ENCODE peak calls at places on chromosomes 13 and 19, in eight cellular contexts. One of them, this sample, is unnamed.

GRCh38 chr19:1266116-1266817 is 2.9 kb upstream of the CIRBP start:
- DNase-seq in AG04450: no peak
- DNase-seq in fibroblast of the aortic adventitia: peak
- DNase-seq in osteoblast: peak
- DNase-seq in endothelial cell of umbilical vein: peak
- DNase-seq in HFF-Myc: peak
- DNase-seq in CD8-positive, alpha-beta memory T cell: peak
- DNase-seq in heart right ventricle: peak
- DNase-seq in this sample: no peak

GRCh38 chr13:83065136-83065535 is 817.1 kb downstream of the SLITRK1 start:
- DNase-seq in fibroblast of the aortic adventitia: peak
- DNase-seq in HFF-Myc: no peak
- DNase-seq in endothelial cell of umbilical vein: no peak
- DNase-seq in AG04450: no peak
- DNase-seq in osteoblast: peak
- DNase-seq in CD8-positive, alpha-beta memory T cell: no peak
- DNase-seq in heart right ventricle: no peak
- DNase-seq in this sample: no peak

GRCh38 chr13:111595791-111596190 is 275.3 kb downstream of the TEX29 start:
- DNase-seq in HFF-Myc: no peak
- DNase-seq in endothelial cell of umbilical vein: no peak
- DNase-seq in fibroblast of the aortic adventitia: no peak
- DNase-seq in CD8-positive, alpha-beta memory T cell: no peak
- DNase-seq in heart right ventricle: no peak
- DNase-seq in AG04450: no peak
- DNase-seq in osteoblast: no peak
- DNase-seq in this sample: no peak

GRCh38 chr13:102033719-102034446 is 368.0 kb downstream of the FGF14 start:
- DNase-seq in HFF-Myc: no peak
- DNase-seq in endothelial cell of umbilical vein: no peak
- DNase-seq in fibroblast of the aortic adventitia: no peak
- DNase-seq in osteoblast: no peak
- DNase-seq in heart right ventricle: no peak
- DNase-seq in CD8-positive, alpha-beta memory T cell: no peak
- DNase-seq in AG04450: no peak
- DNase-seq in this sample: no peak

GRCh38 chr13:46295531-46296464 is 84.1 kb downstream of the LRRC63 start:
- DNase-seq in HFF-Myc: peak
- DNase-seq in osteoblast: peak
- DNase-seq in endothelial cell of umbilical vein: peak
- DNase-seq in heart right ventricle: no peak
- DNase-seq in AG04450: peak
- DNase-seq in CD8-positive, alpha-beta memory T cell: peak
- DNase-seq in fibroblast of the aortic adventitia: peak
- DNase-seq in this sample: no peak

GRCh38 chr13:98509271-98510155 is 67.4 kb downstream of the STK24 start:
- DNase-seq in HFF-Myc: peak
- DNase-seq in CD8-positive, alpha-beta memory T cell: no peak
- DNase-seq in heart right ventricle: peak
- DNase-seq in endothelial cell of umbilical vein: peak
- DNase-seq in fibroblast of the aortic adventitia: peak
- DNase-seq in osteoblast: peak
- DNase-seq in AG04450: peak
- DNase-seq in this sample: no peak

GRCh38 chr13:93767917-93768422 is 541.4 kb downstream of the GPC6 start:
- DNase-seq in HFF-Myc: no peak
- DNase-seq in endothelial cell of umbilical vein: no peak
- DNase-seq in CD8-positive, alpha-beta memory T cell: no peak
- DNase-seq in osteoblast: no peak
- DNase-seq in fibroblast of the aortic adventitia: no peak
- DNase-seq in AG04450: no peak
- DNase-seq in heart right ventricle: no peak
- DNase-seq in this sample: no peak

GRCh38 chr13:21913010-21913409 is 242.1 kb downstream of the FGF9 start:
- DNase-seq in osteoblast: no peak
- DNase-seq in HFF-Myc: no peak
- DNase-seq in AG04450: no peak
- DNase-seq in heart right ventricle: no peak
- DNase-seq in CD8-positive, alpha-beta memory T cell: no peak
- DNase-seq in endothelial cell of umbilical vein: no peak
- DNase-seq in fibroblast of the aortic adventitia: no peak
- DNase-seq in this sample: no peak

GRCh38 chr13:36030670-36031331 is 100.4 kb downstream of the DCLK1 start:
- DNase-seq in CD8-positive, alpha-beta memory T cell: no peak
- DNase-seq in fibroblast of the aortic adventitia: peak
- DNase-seq in HFF-Myc: no peak
- DNase-seq in heart right ventricle: peak
- DNase-seq in osteoblast: no peak
- DNase-seq in endothelial cell of umbilical vein: peak
- DNase-seq in AG04450: no peak
- DNase-seq in this sample: no peak

GRCh38 chr13:106566682-106567420 is 1.1 kb downstream of the ARGLU1 start:
- DNase-seq in fibroblast of the aortic adventitia: peak
- DNase-seq in HFF-Myc: peak
- DNase-seq in CD8-positive, alpha-beta memory T cell: no peak
- DNase-seq in heart right ventricle: peak
- DNase-seq in endothelial cell of umbilical vein: peak
- DNase-seq in AG04450: no peak
- DNase-seq in osteoblast: peak
- DNase-seq in this sample: no peak

GRCh38 chr19:3801412-3802096 is 15.4 kb upstream of the MATK start:
- DNase-seq in HFF-Myc: no peak
- DNase-seq in heart right ventricle: peak
- DNase-seq in endothelial cell of umbilical vein: no peak
- DNase-seq in fibroblast of the aortic adventitia: peak
- DNase-seq in CD8-positive, alpha-beta memory T cell: peak
- DNase-seq in osteoblast: peak
- DNase-seq in AG04450: no peak
- DNase-seq in this sample: no peak

GRCh38 chr13:34207334-34207733 is 389.4 kb downstream of the RFC3 start:
- DNase-seq in CD8-positive, alpha-beta memory T cell: no peak
- DNase-seq in HFF-Myc: peak
- DNase-seq in endothelial cell of umbilical vein: peak
- DNase-seq in osteoblast: peak
- DNase-seq in AG04450: peak
- DNase-seq in heart right ventricle: peak
- DNase-seq in fibroblast of the aortic adventitia: peak
- DNase-seq in this sample: no peak

GRCh38 chr13:20514866-20515265 is 10.8 kb downstream of the CRYL1 start:
- DNase-seq in osteoblast: no peak
- DNase-seq in endothelial cell of umbilical vein: no peak
- DNase-seq in AG04450: no peak
- DNase-seq in heart right ventricle: no peak
- DNase-seq in HFF-Myc: no peak
- DNase-seq in CD8-positive, alpha-beta memory T cell: no peak
- DNase-seq in fibroblast of the aortic adventitia: no peak
- DNase-seq in this sample: no peak

GRCh38 chr13:20521388-20521787 is 4.3 kb downstream of the CRYL1 start:
- DNase-seq in heart right ventricle: no peak
- DNase-seq in endothelial cell of umbilical vein: no peak
- DNase-seq in fibroblast of the aortic adventitia: no peak
- DNase-seq in osteoblast: no peak
- DNase-seq in AG04450: no peak
- DNase-seq in CD8-positive, alpha-beta memory T cell: no peak
- DNase-seq in HFF-Myc: no peak
- DNase-seq in this sample: no peak

GRCh38 chr13:20519887-20520286 is 5.8 kb downstream of the CRYL1 start:
- DNase-seq in CD8-positive, alpha-beta memory T cell: no peak
- DNase-seq in osteoblast: no peak
- DNase-seq in heart right ventricle: no peak
- DNase-seq in endothelial cell of umbilical vein: no peak
- DNase-seq in HFF-Myc: peak
- DNase-seq in fibroblast of the aortic adventitia: no peak
- DNase-seq in AG04450: no peak
- DNase-seq in this sample: no peak

GRCh38 chr13:20518652-20519051 is 7.0 kb downstream of the CRYL1 start:
- DNase-seq in AG04450: no peak
- DNase-seq in heart right ventricle: no peak
- DNase-seq in CD8-positive, alpha-beta memory T cell: no peak
- DNase-seq in HFF-Myc: no peak
- DNase-seq in endothelial cell of umbilical vein: no peak
- DNase-seq in fibroblast of the aortic adventitia: peak
- DNase-seq in osteoblast: no peak
- DNase-seq in this sample: no peak
- H3K4me3 ChIP-seq in AG04450: no peak
- H3K4me3 ChIP-seq in heart right ventricle: no peak
- H3K4me3 ChIP-seq in CD8-positive, alpha-beta memory T cell: no peak
- H3K4me3 ChIP-seq in HFF-Myc: no peak
- H3K4me3 ChIP-seq in endothelial cell of umbilical vein: no peak
- H3K4me3 ChIP-seq in fibroblast of the aortic adventitia: no peak
- H3K4me3 ChIP-seq in osteoblast: no peak
- H3K4me3 ChIP-seq in this sample: no peak

GRCh38 chr19:14381689-14382474 is 638 bp downstream of the ADGRE5 start:
- DNase-seq in endothelial cell of umbilical vein: no peak
- DNase-seq in heart right ventricle: peak
- DNase-seq in CD8-positive, alpha-beta memory T cell: peak
- DNase-seq in HFF-Myc: no peak
- DNase-seq in osteoblast: peak
- DNase-seq in AG04450: no peak
- DNase-seq in fibroblast of the aortic adventitia: peak
- DNase-seq in this sample: no peak
- H3K4me3 ChIP-seq in endothelial cell of umbilical vein: peak
- H3K4me3 ChIP-seq in heart right ventricle: peak
- H3K4me3 ChIP-seq in CD8-positive, alpha-beta memory T cell: peak
- H3K4me3 ChIP-seq in HFF-Myc: peak
- H3K4me3 ChIP-seq in osteoblast: peak
- H3K4me3 ChIP-seq in AG04450: peak
- H3K4me3 ChIP-seq in fibroblast of the aortic adventitia: peak
- H3K4me3 ChIP-seq in this sample: no peak

DNA sequence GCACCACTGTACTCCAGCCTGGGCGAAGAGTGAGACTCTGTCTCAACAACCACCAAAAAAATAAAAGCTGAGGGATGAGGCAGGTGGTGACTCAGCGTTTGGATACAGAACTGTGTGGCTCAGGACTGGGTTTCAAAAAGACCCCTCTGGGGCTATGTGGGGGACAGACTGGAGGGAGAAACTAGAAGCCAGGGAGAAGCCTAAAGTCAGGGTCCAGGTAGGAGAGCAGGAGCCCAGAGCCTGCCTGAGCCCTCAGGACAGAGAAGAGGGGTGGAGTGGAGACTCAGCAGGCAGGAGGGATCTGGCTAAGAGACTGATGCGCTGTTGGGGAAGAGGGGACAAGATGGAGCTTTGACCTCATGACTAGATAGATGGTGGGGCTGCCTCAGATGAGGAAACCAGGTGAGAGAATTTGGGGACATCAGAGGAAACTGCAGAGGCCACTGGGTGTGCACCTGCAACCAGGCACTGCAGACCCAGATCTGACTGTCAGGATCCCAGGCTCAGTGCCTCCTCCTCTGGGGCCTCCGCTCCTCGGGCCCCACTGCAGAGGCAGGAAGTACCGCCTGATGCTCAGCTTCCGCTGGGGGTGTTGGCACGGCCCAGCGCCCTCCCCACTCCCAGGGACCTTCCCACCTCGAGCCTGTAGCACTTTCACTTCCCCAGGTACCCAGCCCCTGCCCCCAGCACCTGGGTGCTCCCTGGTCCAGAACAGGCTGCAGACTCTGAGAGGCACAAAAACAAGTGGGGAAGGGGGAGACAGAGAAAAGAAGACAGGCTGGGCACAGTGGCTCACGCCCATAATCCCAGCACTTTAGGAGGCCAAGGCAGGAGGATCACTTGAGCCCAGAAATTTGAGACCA is 1.5 kb upstream of the CD37 start:
- DNase-seq in CD8-positive, alpha-beta memory T cell: peak
- DNase-seq in HFF-Myc: no peak
- DNase-seq in endothelial cell of umbilical vein: no peak
- DNase-seq in fibroblast of the aortic adventitia: no peak
- DNase-seq in AG04450: no peak
- DNase-seq in heart right ventricle: no peak
- DNase-seq in osteoblast: no peak
- DNase-seq in this sample: no peak
- H3K4me3 ChIP-seq in CD8-positive, alpha-beta memory T cell: peak
- H3K4me3 ChIP-seq in HFF-Myc: no peak
- H3K4me3 ChIP-seq in endothelial cell of umbilical vein: no peak
- H3K4me3 ChIP-seq in fibroblast of the aortic adventitia: no peak
- H3K4me3 ChIP-seq in AG04450: no peak
- H3K4me3 ChIP-seq in heart right ventricle: no peak
- H3K4me3 ChIP-seq in osteoblast: no peak
- H3K4me3 ChIP-seq in this sample: no peak

GRCh38 chr19:10419200-10419645 is 1.1 kb upstream of the PDE4A start:
- DNase-seq in endothelial cell of umbilical vein: no peak
- DNase-seq in CD8-positive, alpha-beta memory T cell: no peak
- DNase-seq in HFF-Myc: no peak
- DNase-seq in heart right ventricle: no peak
- DNase-seq in AG04450: no peak
- DNase-seq in osteoblast: peak
- DNase-seq in fibroblast of the aortic adventitia: no peak
- DNase-seq in this sample: no peak

GRCh38 chr19:10416380-10417257 is 3.7 kb upstream of the PDE4A start:
- DNase-seq in fibroblast of the aortic adventitia: peak
- DNase-seq in osteoblast: peak
- DNase-seq in heart right ventricle: peak
- DNase-seq in HFF-Myc: no peak
- DNase-seq in endothelial cell of umbilical vein: peak
- DNase-seq in CD8-positive, alpha-beta memory T cell: peak
- DNase-seq in AG04450: peak
- DNase-seq in this sample: no peak

GRCh38 chr19:10417598-10418280 is 2.6 kb upstream of the PDE4A start:
- DNase-seq in endothelial cell of umbilical vein: no peak
- DNase-seq in fibroblast of the aortic adventitia: no peak
- DNase-seq in AG04450: no peak
- DNase-seq in HFF-Myc: no peak
- DNase-seq in osteoblast: peak
- DNase-seq in CD8-positive, alpha-beta memory T cell: no peak
- DNase-seq in heart right ventricle: no peak
- DNase-seq in this sample: no peak

GRCh38 chr19:10419646-10420443 is 493 bp upstream of the PDE4A start:
- DNase-seq in CD8-positive, alpha-beta memory T cell: no peak
- DNase-seq in heart right ventricle: no peak
- DNase-seq in HFF-Myc: peak
- DNase-seq in endothelial cell of umbilical vein: no peak
- DNase-seq in osteoblast: peak
- DNase-seq in AG04450: no peak
- DNase-seq in fibroblast of the aortic adventitia: peak
- DNase-seq in this sample: no peak

DNA sequence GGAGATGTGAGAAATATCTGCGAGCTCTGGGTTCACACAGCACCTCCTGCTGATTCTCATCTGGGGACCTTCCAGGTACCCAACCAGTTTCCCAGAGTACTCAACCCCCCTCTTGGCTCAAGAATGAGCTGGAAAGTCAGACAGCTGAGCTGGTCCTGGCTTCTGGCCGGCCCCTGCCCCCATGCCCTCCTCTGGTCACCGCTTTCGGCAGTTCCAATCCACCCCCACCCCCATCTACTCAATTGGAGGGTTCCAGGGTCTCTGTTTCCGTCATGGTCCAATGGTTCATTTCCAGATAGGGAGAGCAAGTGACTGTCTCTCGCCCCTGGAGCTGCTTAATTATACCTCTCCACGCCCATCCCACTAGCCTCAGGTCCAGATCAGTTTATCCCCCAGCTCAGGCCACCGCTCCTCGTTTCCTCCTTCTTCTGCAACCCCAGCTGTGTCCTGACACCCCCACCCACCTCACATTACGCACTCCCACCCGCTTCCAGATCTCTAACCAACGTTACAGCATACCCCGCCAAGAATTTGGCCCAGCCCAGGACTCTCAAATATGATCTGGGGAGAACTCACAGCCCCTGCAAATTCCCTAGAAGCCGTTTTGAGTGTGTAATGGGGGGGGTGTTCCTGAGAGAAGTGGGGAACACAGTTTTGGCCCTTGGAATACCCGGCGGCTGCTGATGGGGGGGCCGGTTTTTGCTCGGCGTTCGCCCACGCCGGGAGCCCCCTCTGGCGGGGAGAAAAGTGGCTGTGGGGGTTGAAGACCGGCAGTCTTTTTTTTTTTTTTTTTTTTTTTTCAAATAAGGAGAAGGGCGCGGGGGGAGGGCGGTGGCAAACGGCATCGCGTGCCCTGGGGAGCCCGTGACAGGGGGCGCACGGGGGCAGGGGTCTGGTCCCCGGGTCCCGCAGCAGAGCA is 1.8 kb upstream of the PDE4A start:
- DNase-seq in osteoblast: peak
- DNase-seq in endothelial cell of umbilical vein: no peak
- DNase-seq in heart right ventricle: no peak
- DNase-seq in CD8-positive, alpha-beta memory T cell: no peak
- DNase-seq in fibroblast of the aortic adventitia: peak
- DNase-seq in AG04450: no peak
- DNase-seq in HFF-Myc: no peak
- DNase-seq in this sample: no peak
- H3K4me3 ChIP-seq in osteoblast: no peak
- H3K4me3 ChIP-seq in endothelial cell of umbilical vein: no peak
- H3K4me3 ChIP-seq in heart right ventricle: no peak
- H3K4me3 ChIP-seq in CD8-positive, alpha-beta memory T cell: no peak
- H3K4me3 ChIP-seq in fibroblast of the aortic adventitia: no peak
- H3K4me3 ChIP-seq in AG04450: peak
- H3K4me3 ChIP-seq in HFF-Myc: peak
- H3K4me3 ChIP-seq in this sample: peak

This sample was measured in iPS DF 6.9.